ENCODE peak calls at places on chromosomes 12 and 14, in five cellular contexts. S is AG04450, L is right atrium auricular region, C is lower lobe of right lung, I is lower leg skin. D is an unnamed sample.

GRCh38 chr14:68548194-68549056 is 244.4 kb downstream of the ZFP36L1 start:
- DNase-seq in L (peak; percentile 96), S (peak; percentile 96), C (peak; percentile 78), I (peak; percentile 94), D (no peak)

GRCh38 chr12:28440209-28440608 is 250.0 kb downstream of the CCDC91 start:
- DNase-seq in I (no peak), C (no peak), S (no peak), L (no peak), D (no peak)

GRCh38 chr14:104238424-104239184 is 100.2 kb downstream of the KIF26A start:
- DNase-seq in L (no peak), I (no peak), C (peak; percentile 28), S (no peak), D (no peak)

GRCh38 chr12:109870648-109871047 is 9.7 kb downstream of the GLTP start:
- DNase-seq in L (no peak), C (no peak), I (no peak), S (no peak), D (no peak)

GRCh38 chr12:2494490-2495192 is 300.1 kb upstream of the FKBP4 start:
- DNase-seq in S (no peak), I (peak; percentile 52), C (no peak), L (no peak), D (no peak)

GRCh38 chr12:93061414-93062099 is 132.5 kb upstream of the EEA1 start:
- DNase-seq in I (no peak), S (no peak), C (no peak), L (no peak), D (no peak)

GRCh38 chr12:49762468-49762847 is 21.1 kb downstream of the TMBIM6 start:
- DNase-seq in I (no peak), L (no peak), S (no peak), C (no peak), D (no peak)

GRCh38 chr14:35470775-35471174 is 63.2 kb upstream of the INSM2 start:
- DNase-seq in S (no peak), I (no peak), C (no peak), L (no peak), D (peak; percentile 17)

GRCh38 chr12:116303929-116304328 is 26.4 kb upstream of the MED13L start:
- DNase-seq in I (no peak), C (no peak), S (no peak), L (peak; percentile 61), D (peak; percentile 56)

GRCh38 chr14:96016761-96017160 is 22.4 kb upstream of the C14orf132 start:
- DNase-seq in I (no peak), C (no peak), S (no peak), L (no peak), D (no peak)

GRCh38 chr12:124454735-124455134 is 112.7 kb downstream of the NCOR2 start:
- DNase-seq in S (no peak), L (no peak), I (no peak), C (no peak), D (no peak)

GRCh38 chr14:34049769-34050168 is 98.9 kb upstream of the EGLN3 start:
- DNase-seq in I (no peak), S (no peak), C (no peak), L (no peak), D (no peak)

GRCh38 chr12:3553681-3554546 is 62.9 kb downstream of the PRMT8 start:
- DNase-seq in L (no peak), I (no peak), C (no peak), S (no peak), D (no peak)

GRCh38 chr12:127149226-127149964 is 1117.6 kb upstream of the TMEM132C start:
- DNase-seq in C (no peak), L (no peak), S (peak; percentile 47), I (no peak), D (no peak)

GRCh38 chr12:24902521-24903304 is 46.2 kb downstream of the BCAT1 start:
- DNase-seq in C (peak; percentile 63), I (no peak), S (no peak), L (no peak), D (no peak)

GRCh38 chr12:125280482-125281377 is 215.5 kb downstream of the AACS start:
- DNase-seq in I (no peak), L (no peak), S (no peak), C (no peak), D (no peak)

GRCh38 chr12:45446013-45446412 is 230.1 kb downstream of the ANO6 start:
- DNase-seq in I (no peak), S (no peak), C (no peak), L (no peak), D (no peak)

GRCh38 chr14:64502476-64503183 is 1.0 kb downstream of the ZBTB25 start:
- DNase-seq in L (no peak), S (no peak), I (peak; percentile 63), C (no peak), D (no peak)

GRCh38 chr14:77892381-77892871 is 92.5 kb downstream of the ADCK1 start:
- DNase-seq in C (no peak), I (no peak), L (no peak), S (no peak), D (no peak)

GRCh38 chr12:38934696-38935095 is 29.3 kb upstream of the CPNE8 start:
- DNase-seq in C (no peak), L (no peak), S (no peak), I (no peak), D (no peak)

GRCh38 chr14:67370830-67371229 is 10.7 kb downstream of the EIF2S1 start:
- DNase-seq in I (no peak), S (no peak), C (no peak), L (no peak), D (no peak)

GRCh38 chr14:105185001-105185400 is 3.9 kb upstream of the NUDT14 start:
- DNase-seq in L (no peak), C (no peak), I (no peak), S (no peak), D (no peak)

GRCh38 chr12:74449872-74450271 is 87.8 kb upstream of the ATXN7L3B start:
- DNase-seq in C (no peak), I (no peak), S (no peak), L (no peak), D (no peak)

GRCh38 chr14:52356025-52356424 is 41.9 kb downstream of the PTGER2 start:
- DNase-seq in I (no peak), C (no peak), L (no peak), S (no peak), D (no peak)

GRCh38 chr14:22887990-22888378 is 5.0 kb downstream of the REM2 start:
- DNase-seq in L (no peak), C (no peak), I (no peak), S (no peak), D (no peak)

GRCh38 chr14:91898256-91898843 is 31.0 kb upstream of the TC2N start:
- DNase-seq in S (no peak), I (no peak), C (no peak), L (no peak), D (no peak)

GRCh38 chr14:76109087-76109880 is 42.4 kb upstream of the GPATCH2L start:
- DNase-seq in C (no peak), I (peak; percentile 60), L (no peak), S (no peak), D (no peak)

GRCh38 chr12:63151061-63151897 is at the start of gene AVPR1A:
- DNase-seq in C (no peak), I (peak; percentile 18), S (no peak), L (no peak), D (no peak)

GRCh38 chr14:23056956-23057756 is at the start of gene CDH24:
- DNase-seq in I (peak; percentile 47), C (peak; percentile 79), S (no peak), L (no peak), D (peak; percentile 74)

GRCh38 chr14:33669111-33669510 is 281.8 kb downstream of the EGLN3 start:
- DNase-seq in C (no peak), I (no peak), S (no peak), L (no peak), D (no peak)

GRCh38 chr12:981176-981828 is 9.7 kb upstream of the ERC1 start:
- DNase-seq in C (no peak), L (no peak), S (no peak), I (no peak), D (no peak)

GRCh38 chr12:130041983-130042812 is 120.1 kb upstream of the FZD10 start:
- DNase-seq in I (peak; percentile 45), C (peak; percentile 64), L (no peak), S (no peak), D (no peak)
- TF ChIP-seq CTCF in I (no peak), C (peak; percentile 87), L (peak; percentile 64), S (no peak), D (no peak)

GRCh38 chr12:22855456-22855855 is 230.5 kb downstream of the ETNK1 start:
- DNase-seq in I (no peak), C (no peak), L (no peak), S (no peak), D (no peak)

GRCh38 chr12:22851532-22851931 is 226.6 kb downstream of the ETNK1 start:
- DNase-seq in S (no peak), L (no peak), C (no peak), I (no peak), D (no peak)

GRCh38 chr12:22858849-22859569 is 234.0 kb downstream of the ETNK1 start:
- DNase-seq in S (no peak), L (no peak), I (no peak), C (no peak), D (no peak)

GRCh38 chr12:22860926-22861325 is 236.0 kb downstream of the ETNK1 start:
- DNase-seq in C (no peak), L (no peak), I (no peak), S (no peak), D (no peak)

GRCh38 chr12:22856120-22856699 is 231.2 kb downstream of the ETNK1 start:
- DNase-seq in L (no peak), I (no peak), C (no peak), S (peak; percentile 1), D (no peak)
- H3K4me3 ChIP-seq in L (no peak overlapping the region), I (no peak overlapping the region), C (no peak overlapping the region), S (no peak overlapping the region), D (no peak overlapping the region)

DNA sequence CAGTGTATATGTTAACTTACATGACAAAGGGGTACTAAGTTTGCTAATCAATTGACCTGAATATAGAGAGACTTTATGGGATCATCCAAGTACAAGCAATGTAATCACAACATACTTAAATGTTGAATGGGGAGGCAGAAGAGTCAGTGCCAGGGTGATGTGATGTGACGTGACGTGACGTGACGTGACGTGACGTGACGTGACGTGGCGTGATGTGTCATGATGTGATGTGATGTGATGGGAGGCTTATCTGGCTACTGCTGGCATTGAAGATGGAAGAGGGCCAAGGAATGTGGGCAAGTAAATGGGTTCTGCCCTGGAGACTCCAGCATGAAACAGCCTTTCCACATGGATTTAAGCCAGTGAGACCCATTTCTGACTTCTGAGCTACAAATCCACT is 38.2 kb upstream of the PRB4 start:
- DNase-seq in L (no peak), S (no peak), C (no peak), I (no peak), D (no peak)
- TF ChIP-seq CTCF in L (no peak), S (no peak), C (no peak), I (no peak), D (no peak)

DNA sequence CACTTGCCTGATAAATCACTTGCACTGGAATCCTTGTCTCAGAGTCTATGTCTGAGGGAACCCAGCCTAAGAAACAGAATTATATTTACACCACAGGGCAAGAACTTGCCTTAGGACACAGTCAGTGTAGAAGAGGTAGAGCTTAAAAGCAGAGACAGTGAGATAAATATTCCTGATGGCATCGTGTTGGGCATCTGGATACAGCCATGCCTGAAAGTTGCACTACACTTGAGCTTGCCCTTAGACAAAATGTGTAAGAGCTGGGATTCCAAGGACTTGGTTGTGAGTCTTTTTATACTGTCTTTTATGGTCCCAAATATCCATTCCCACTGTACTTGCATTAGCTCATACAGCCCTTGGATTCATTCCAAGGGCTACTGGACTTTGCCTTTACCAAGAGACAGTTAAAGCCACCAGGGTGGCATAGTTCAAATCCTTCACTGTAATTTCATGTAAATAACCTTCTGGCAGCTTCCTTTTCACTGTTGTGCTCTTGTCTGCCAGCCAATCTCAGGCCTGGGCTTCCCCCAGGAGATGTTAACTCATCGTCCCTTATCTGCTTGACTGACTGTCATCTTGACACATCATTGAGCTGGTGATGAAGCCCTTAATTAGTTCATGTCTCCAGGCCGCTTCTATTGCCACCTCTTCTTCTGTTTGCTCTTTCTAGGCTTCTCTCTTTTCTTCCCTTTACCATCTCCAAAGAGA is 577.9 kb upstream of the TBX3 start:
- DNase-seq in C (no peak), I (no peak), L (no peak), S (no peak), D (no peak)
- H3K4me3 ChIP-seq in C (no peak overlapping the region), I (no peak overlapping the region), L (no peak overlapping the region), S (no peak overlapping the region), D (no peak overlapping the region)